ENCODE peak calls at places on chromosomes 2 and 18, in four cellular contexts. G is activated naive CD4-positive, alpha-beta T cell; V is fibroblast of lung; Y is tibial artery. I is an unnamed sample.

GRCh38 chr18:52750995-52751394 is 411.0 kb downstream of the DCC start:
- DNase-seq in G (no peak), V (no peak), Y (no peak), I (no peak)

GRCh38 chr2:16287831-16288230 is 347.5 kb downstream of the MYCN start:
- DNase-seq in Y (no peak), G (no peak), V (no peak), I (no peak)

GRCh38 chr2:62526531-62527381 is 20.8 kb upstream of the TMEM17 start:
- DNase-seq in Y (no peak), G (no peak), V (no peak), I (no peak)

GRCh38 chr2:144288428-144288827 is 231.5 kb downstream of the ZEB2 start:
- DNase-seq in G (no peak), V (peak), Y (no peak), I (no peak)

GRCh38 chr2:228039752-228040534 is 141.5 kb downstream of the SPHKAP start:
- DNase-seq in G (no peak), Y (no peak), V (no peak), I (no peak)

GRCh38 chr2:68325056-68325455 is 5.3 kb upstream of the CNRIP1 start:
- DNase-seq in Y (no peak), G (no peak), V (no peak), I (no peak)

GRCh38 chr2:234437642-234438321 is 59.1 kb downstream of the ARL4C start:
- DNase-seq in Y (no peak), G (no peak), V (no peak), I (no peak)

GRCh38 chr2:224038049-224038829 is 847 bp downstream of the SERPINE2 start:
- DNase-seq in G (peak), V (peak), Y (no peak), I (peak)

GRCh38 chr2:195322324-195322723 is 334.7 kb upstream of the SLC39A10 start:
- DNase-seq in V (peak), G (no peak), Y (no peak), I (no peak)

GRCh38 chr2:239153806-239154591 is 246.8 kb downstream of the HDAC4 start:
- DNase-seq in V (no peak), Y (peak), G (no peak), I (no peak)

GRCh38 chr2:218782529-218782845 is 540 bp downstream of the CYP27A1 start:
- DNase-seq in Y (no peak), V (no peak), G (no peak), I (no peak)

GRCh38 chr18:31430554-31430953 is 17.0 kb upstream of the DSG3 start:
- DNase-seq in G (no peak), Y (no peak), V (no peak), I (no peak)

GRCh38 chr2:7566382-7566881 is 649.2 kb downstream of the RNF144A start:
- DNase-seq in V (no peak), Y (no peak), G (no peak), I (no peak)

GRCh38 chr18:59820663-59821062 is 79.1 kb upstream of the PMAIP1 start:
- DNase-seq in V (no peak), Y (no peak), G (no peak), I (no peak)

GRCh38 chr2:231323316-231323715 is 72.2 kb upstream of the B3GNT7 start:
- DNase-seq in G (no peak), V (no peak), Y (no peak), I (no peak)

GRCh38 chr18:14768241-14768640 is 20.3 kb downstream of the ANKRD30B start:
- DNase-seq in Y (no peak), G (no peak), V (no peak), I (no peak)

I was measured in endothelial cell of umbilical vein.